ENCODE peak calls at places on chromosomes 12 and 14, in nine cellular contexts. C is cardiac muscle cell, X is lung, N is spleen, Z is GM10248, T is astrocyte of the cerebellum, Y is psoas muscle, P is testis, F is mammary epithelial cell. S is an unnamed sample.
A peak's percentile ranks its signal among the peaks of the same experiment; 100 is the strongest.

GRCh38 chr12:92462049-92462448 is 240.7 kb upstream of the PLEKHG7 start:
- DNase-seq in T (no peak), N (no peak), Y (no peak), C (no peak), Z (no peak), P (no peak), F (no peak), X (no peak), S (no peak)

GRCh38 chr12:4107436-4107878 is 166.1 kb upstream of the CCND2 start:
- DNase-seq in F (peak; percentile 79), X (peak; percentile 38), Y (no peak), P (peak; percentile 44), N (no peak), Z (peak; percentile 84), C (peak; percentile 47), T (no peak), S (peak; percentile 29)

GRCh38 chr12:70661762-70662161 is 24.5 kb upstream of the PTPRB start:
- DNase-seq in F (peak; percentile 88), C (no peak), T (peak; percentile 48), Y (no peak), P (no peak), Z (no peak), X (no peak), N (no peak), S (no peak)

GRCh38 chr14:52051861-52052260 is 17.0 kb downstream of the NID2 start:
- DNase-seq in P (no peak), Z (no peak), Y (no peak), C (no peak), X (no peak), N (no peak), T (peak; percentile 68), F (no peak), S (no peak)

GRCh38 chr12:94754653-94755052 is 104.3 kb upstream of the TMCC3 start:
- DNase-seq in X (no peak), N (no peak), C (no peak), Z (no peak), T (no peak), P (no peak), Y (no peak), F (no peak), S (no peak)

GRCh38 chr12:87119713-87120112 is 863.5 kb upstream of the MGAT4C start:
- DNase-seq in P (no peak), N (no peak), Y (no peak), T (no peak), F (no peak), X (no peak), Z (no peak), C (no peak), S (no peak)

GRCh38 chr12:55720894-55721444 is 776 bp downstream of the RDH5 start:
- DNase-seq in P (peak; percentile 75), Y (peak; percentile 96), T (no peak), X (peak; percentile 72), N (peak; percentile 76), Z (no peak), C (no peak), F (peak; percentile 91), S (peak; percentile 59)

GRCh38 chr12:56158926-56159461 is 835 bp downstream of the MYL6 start:
- DNase-seq in X (peak; percentile 85), Z (peak; percentile 38), C (peak; percentile 90), Y (peak; percentile 92), T (peak; percentile 18), F (peak; percentile 55), P (peak; percentile 90), N (peak; percentile 86), S (peak; percentile 88)

GRCh38 chr14:29240046-29240445 is 473.5 kb downstream of the FOXG1 start:
- DNase-seq in C (no peak), P (no peak), Z (no peak), F (no peak), T (peak; percentile 70), Y (no peak), X (no peak), N (no peak), S (no peak)

GRCh38 chr12:120981407-120981921 is 3.1 kb downstream of the HNF1A start:
- DNase-seq in Z (no peak), C (no peak), F (no peak), P (no peak), T (no peak), N (no peak), X (no peak), Y (no peak), S (no peak)

GRCh38 chr14:96852823-96853422 is 55.7 kb downstream of the VRK1 start:
- DNase-seq in F (peak; percentile 25), N (no peak), X (no peak), P (peak; percentile 23), Y (no peak), T (peak; percentile 40), C (peak; percentile 46), Z (peak; percentile 12), S (no peak)

GRCh38 chr14:68262567-68262966 is 443.0 kb downstream of the RAD51B start:
- DNase-seq in T (no peak), N (no peak), P (no peak), Z (no peak), C (no peak), Y (no peak), F (no peak), X (no peak), S (no peak)

GRCh38 chr14:24818054-24818822 is 184.2 kb upstream of the GZMB start:
- DNase-seq in C (no peak), Z (no peak), P (no peak), F (peak; percentile 25), X (no peak), T (no peak), Y (no peak), N (no peak), S (no peak)

GRCh38 chr12:93818488-93819047 is 141.4 kb downstream of the CRADD start:
- DNase-seq in X (no peak), Z (no peak), N (no peak), C (no peak), T (no peak), Y (no peak), P (no peak), F (no peak), S (no peak)

GRCh38 chr12:127550271-127550670 is 716.7 kb upstream of the TMEM132C start:
- DNase-seq in T (peak; percentile 24), N (no peak), C (no peak), Y (no peak), P (no peak), X (no peak), F (peak; percentile 50), Z (no peak), S (no peak)

GRCh38 chr14:21454843-21455550 is 926 bp downstream of the CHD8 start:
- DNase-seq in T (no peak), C (no peak), F (no peak), X (no peak), N (no peak), P (no peak), Y (no peak), Z (no peak), S (no peak)

GRCh38 chr12:113762155-113762848 is 203.8 kb downstream of the RBM19 start:
- DNase-seq in F (no peak), N (no peak), C (no peak), X (no peak), P (peak; percentile 35), T (no peak), Z (no peak), Y (no peak), S (no peak)

DNA sequence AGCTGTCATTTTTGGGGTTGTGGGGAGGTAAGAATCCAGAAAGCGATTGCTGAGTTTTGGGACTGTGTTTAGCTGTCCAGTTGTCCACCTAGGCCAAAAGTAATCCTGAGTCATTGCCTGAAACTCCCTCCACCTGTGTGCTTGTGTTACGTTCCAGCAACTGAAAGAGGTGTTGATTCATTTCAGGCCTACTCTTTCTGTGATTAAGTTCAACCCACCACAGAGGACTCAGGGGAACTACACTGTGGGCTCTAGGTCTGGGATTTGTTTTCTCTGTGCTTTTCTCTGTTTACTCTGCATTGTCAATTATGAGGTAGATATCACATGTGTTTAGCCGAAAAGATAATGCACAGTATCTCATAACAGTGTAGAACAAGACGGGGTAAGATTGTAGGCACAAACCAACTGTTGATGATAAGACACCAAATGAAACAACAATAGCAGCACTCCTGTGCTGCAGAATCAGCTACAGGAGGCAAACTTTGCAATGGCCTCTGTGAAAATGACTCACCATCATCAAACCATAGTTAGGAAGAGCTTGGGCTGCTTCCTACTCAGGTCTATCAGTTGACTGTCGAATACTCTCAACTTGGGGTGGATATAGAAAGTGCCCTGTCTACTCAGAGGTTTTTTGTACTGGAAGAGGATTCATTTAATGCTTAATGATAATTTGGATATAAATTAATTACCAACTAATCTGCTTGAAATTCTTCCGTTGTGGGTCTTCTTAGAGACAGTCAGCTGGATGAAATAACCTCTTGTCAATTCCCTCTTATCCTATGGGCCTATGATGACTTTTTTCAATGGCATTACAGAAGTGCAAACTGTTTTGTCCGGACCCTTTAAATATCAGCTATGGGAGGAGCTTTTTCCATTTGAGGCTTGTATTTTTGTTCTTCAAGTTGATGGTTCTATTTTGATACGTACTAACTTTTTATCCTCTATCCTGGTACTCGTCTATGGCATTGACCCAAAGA is 385.9 kb downstream of the BMP4 start:
- DNase-seq in Y (no peak), Z (peak; percentile 74), C (no peak), F (peak; percentile 5), P (no peak), N (no peak), T (no peak), X (no peak), S (no peak)
- TF ChIP-seq CTCF in Y (no peak), Z (no peak), C (no peak), F (no peak), P (no peak), N (no peak), T (no peak), X (no peak), S (no peak)

GRCh38 chr12:50222275-50222783 is 55.2 kb upstream of the CERS5 start:
- DNase-seq in C (peak; percentile 67), T (peak; percentile 83), Y (no peak), P (peak; percentile 75), F (peak; percentile 86), X (peak; percentile 35), N (no peak), Z (peak; percentile 50), S (peak; percentile 57)
- TF ChIP-seq CTCF in C (peak; percentile 55), T (peak; percentile 51), Y (peak; percentile 36), P (peak; percentile 35), F (peak; percentile 56), X (no peak), N (peak; percentile 13), Z (no peak), S (peak; percentile 45)

DNA sequence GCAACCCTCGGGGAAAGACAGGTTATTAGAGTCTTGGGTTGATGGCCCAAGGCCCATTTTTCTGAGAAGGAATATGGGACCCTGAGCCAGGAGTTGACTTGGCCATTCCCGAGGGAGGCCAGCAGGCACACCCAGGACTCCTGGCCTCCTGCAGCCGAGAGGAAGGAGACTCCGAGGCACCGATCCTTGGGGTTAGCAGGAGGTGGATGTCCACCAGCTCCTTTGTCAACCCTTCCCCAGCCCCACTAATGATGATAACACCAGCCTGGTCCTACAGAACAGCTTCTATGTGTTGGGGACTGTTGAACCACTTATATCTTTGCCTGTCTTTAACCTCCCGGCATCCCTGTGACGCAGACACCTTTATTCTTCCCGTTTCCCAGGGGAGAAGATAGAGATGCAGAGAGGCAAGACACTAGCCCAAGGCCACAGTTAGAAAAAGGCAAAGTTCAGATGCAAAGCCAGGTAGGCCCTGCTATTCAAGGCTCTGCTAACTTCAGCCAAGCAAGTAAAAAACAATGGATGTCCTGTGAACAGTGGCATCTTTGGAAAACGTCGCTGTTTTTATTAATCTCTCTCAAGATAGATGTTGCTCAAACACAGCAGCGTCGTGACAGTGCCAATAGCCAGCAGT is 767.3 kb upstream of the TBX3 start:
- DNase-seq in C (no peak), X (no peak), Z (no peak), F (no peak), T (no peak), N (no peak), P (no peak), Y (no peak), S (no peak)
- TF ChIP-seq CTCF in C (no peak), X (no peak), Z (no peak), F (no peak), T (no peak), N (no peak), P (no peak), Y (no peak), S (no peak)

GRCh38 chr14:46661728-46662127 is 10.1 kb upstream of the RPL10L start:
- DNase-seq in F (no peak), Z (no peak), C (no peak), X (no peak), N (no peak), T (no peak), P (no peak), Y (no peak), S (no peak)
- TF ChIP-seq CTCF in F (no peak), Z (no peak), C (no peak), X (no peak), N (no peak), T (peak; percentile 26), P (no peak), Y (no peak), S (no peak)